ENCODE peak calls at places on chromosomes 5 and 9, in ten cellular contexts. C is lung, T is fibroblast of lung, I is body of pancreas, O is neural progenitor cell, A is pancreas, M is psoas muscle, Q is spleen, R is sigmoid colon, U is SJSA1. B is an unnamed sample.
A peak's percentile ranks its signal among the peaks of the same experiment; 100 is the strongest.

GRCh38 chr5:32445831-32446614 is 1.5 kb upstream of the ZFR start:
- DNase-seq in O (no peak), R (no peak), I (peak; percentile 7), C (no peak), T (no peak), M (no peak), Q (no peak), U (no peak), A (no peak), B (no peak)

GRCh38 chr9:85541876-85542275 is 199.9 kb downstream of the AGTPBP1 start:
- DNase-seq in C (no peak), Q (no peak), T (peak; percentile 86), M (no peak), O (no peak), I (no peak), R (no peak), A (no peak), U (no peak), B (peak; percentile 13)

GRCh38 chr5:138369249-138369648 is 16.8 kb downstream of the KDM3B start:
- DNase-seq in Q (no peak), C (no peak), O (no peak), U (no peak), R (no peak), I (no peak), T (no peak), M (no peak), A (no peak), B (no peak)

GRCh38 chr5:130541617-130542221 is 623.3 kb downstream of the HINT1 start:
- DNase-seq in Q (no peak), M (no peak), O (no peak), I (no peak), U (no peak), T (peak; percentile 91), C (no peak), A (no peak), R (no peak), B (no peak)

GRCh38 chr5:59660737-59661136 is 232.8 kb downstream of the PDE4D start:
- DNase-seq in R (no peak), C (no peak), U (no peak), I (no peak), T (no peak), O (no peak), M (no peak), Q (no peak), A (no peak), B (no peak)

GRCh38 chr9:130010151-130010988 is 32.6 kb downstream of the FNBP1 start:
- DNase-seq in U (no peak), I (no peak), Q (no peak), O (no peak), M (no peak), A (no peak), R (no peak), T (no peak), C (no peak), B (no peak)

GRCh38 chr5:149611327-149611726 is 30.0 kb downstream of the ARHGEF37 start:
- DNase-seq in Q (no peak), M (peak; percentile 40), T (peak; percentile 80), C (no peak), R (peak; percentile 76), A (no peak), O (no peak), U (no peak), I (peak; percentile 35), B (no peak)

GRCh38 chr5:59496524-59497134 is 396.9 kb downstream of the PDE4D start:
- DNase-seq in U (no peak), Q (peak; percentile 54), I (no peak), T (no peak), M (no peak), O (peak; percentile 9), A (peak; percentile 21), R (no peak), C (no peak), B (peak; percentile 36)

GRCh38 chr9:116756995-116757394 is 69.9 kb downstream of the TRIM32 start:
- DNase-seq in C (no peak), I (no peak), U (no peak), T (no peak), A (no peak), Q (no peak), O (no peak), M (no peak), R (no peak), B (no peak)

GRCh38 chr9:107213561-107214028 is 69.5 kb upstream of the RAD23B start:
- DNase-seq in A (no peak), O (no peak), U (peak; percentile 57), M (no peak), Q (no peak), R (no peak), I (peak; percentile 9), T (peak; percentile 97), C (peak; percentile 44), B (no peak)

GRCh38 chr9:130255638-130255930 is 10.0 kb upstream of the HMCN2 start:
- DNase-seq in R (no peak), T (no peak), I (no peak), A (no peak), C (no peak), O (no peak), U (no peak), M (no peak), Q (no peak), B (no peak)

GRCh38 chr9:38179965-38180364 is 110.9 kb upstream of the SHB start:
- DNase-seq in C (no peak), R (no peak), O (no peak), T (no peak), A (no peak), U (no peak), I (no peak), Q (no peak), M (no peak), B (no peak)

GRCh38 chr9:18142964-18143363 is 331.0 kb upstream of the ADAMTSL1 start:
- DNase-seq in T (no peak), U (no peak), R (no peak), I (no peak), M (no peak), A (no peak), C (no peak), Q (no peak), O (peak; percentile 31), B (peak; percentile 11)

GRCh38 chr5:167987490-167988270 is 303.8 kb upstream of the WWC1 start:
- DNase-seq in R (no peak), T (no peak), M (no peak), U (no peak), A (no peak), I (no peak), O (no peak), Q (no peak), C (no peak), B (no peak)

DNA sequence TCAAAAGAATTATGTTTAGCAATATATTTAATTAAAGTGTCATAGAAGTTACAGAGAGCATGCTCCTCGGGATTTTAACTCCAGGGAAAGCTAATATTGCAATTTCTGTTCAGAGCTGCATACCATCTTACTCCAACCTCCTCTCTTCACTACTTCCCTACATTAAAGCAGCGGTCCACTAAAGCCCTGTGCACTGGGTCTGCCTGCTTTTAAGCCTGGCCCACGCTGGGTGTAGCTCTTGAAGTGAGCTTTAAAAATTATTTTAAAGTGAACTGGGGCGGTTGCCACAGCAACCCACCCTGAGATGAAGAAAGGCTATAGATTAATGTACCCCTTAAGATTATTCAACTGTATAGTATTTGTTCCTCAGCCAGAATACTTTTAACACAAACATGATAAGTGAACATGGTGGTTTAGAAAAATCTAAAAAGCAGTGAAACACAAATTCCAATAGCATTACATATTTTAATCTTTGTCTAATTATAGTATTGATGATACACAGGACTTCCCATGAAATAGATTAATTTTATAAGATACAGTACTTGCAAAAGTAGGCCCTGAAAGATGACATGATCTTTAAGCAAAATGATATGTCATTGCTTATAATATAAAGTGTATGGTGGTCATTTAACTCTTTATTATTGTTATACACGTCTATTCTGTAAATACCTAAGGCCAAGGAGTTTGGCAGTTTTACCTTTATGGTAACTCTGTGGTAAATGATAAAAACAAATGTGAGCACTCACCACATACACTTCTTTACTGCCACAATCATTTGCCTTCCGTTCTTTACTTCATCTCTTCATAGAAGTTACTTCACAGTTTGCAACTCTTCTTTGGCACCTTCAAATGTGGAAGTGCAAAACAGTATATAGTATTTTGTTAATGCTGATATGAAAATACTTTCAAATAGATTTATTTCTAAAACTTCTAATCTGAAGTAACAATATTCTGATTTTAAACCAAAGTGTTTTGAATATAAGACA is 4.1 kb upstream of the MEF2C start:
- DNase-seq in A (no peak), R (no peak), T (peak; percentile 15), C (no peak), Q (no peak), U (no peak), M (no peak), I (no peak), O (no peak), B (no peak)
- H3K4me1 ChIP-seq in A (no peaks in the 10 kb centered on the region), R (peaks cover 53% of the 10 kb centered on the region), T (no peaks in the 10 kb centered on the region), C (no peaks in the 10 kb centered on the region), Q (peaks cover 54% of the 10 kb centered on the region), U (peaks cover 16% of the 10 kb centered on the region), M (peaks cover 55% of the 10 kb centered on the region), I (peaks cover 12% of the 10 kb centered on the region), O (peaks cover 15% of the 10 kb centered on the region), B (peaks cover under 1% of the 10 kb centered on the region)

DNA sequence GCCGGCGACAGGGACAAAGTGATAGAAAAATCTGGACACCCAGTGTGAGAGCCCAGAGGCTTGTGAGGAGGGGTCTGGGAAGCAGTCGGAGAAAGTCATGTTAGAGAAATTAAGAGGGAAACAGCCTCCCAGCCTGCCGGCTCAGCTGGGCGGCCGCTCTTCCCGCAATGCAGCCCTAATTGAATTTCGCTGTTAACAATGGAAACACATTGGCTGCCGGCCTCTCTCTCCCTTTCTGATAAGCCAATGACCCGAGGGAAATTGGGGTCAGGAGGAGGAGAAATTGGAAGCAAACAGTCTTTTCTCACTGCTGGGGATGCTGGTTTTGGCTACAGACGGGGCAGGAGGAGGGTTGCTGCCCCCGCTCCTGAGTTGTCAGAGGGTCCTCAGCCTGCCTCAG is 32.2 kb downstream of the HK3 start:
- DNase-seq in R (no peak), T (no peak), C (no peak), M (no peak), U (no peak), Q (no peak), I (no peak), A (no peak), O (peak; percentile 95), B (no peak)
- H3K27me3 ChIP-seq in R (peaks cover 4% of the 10 kb centered on the region), T (peaks cover 17% of the 10 kb centered on the region), C (peaks cover 13% of the 10 kb centered on the region), M (peaks cover 16% of the 10 kb centered on the region), U (peaks cover 69% of the 10 kb centered on the region), Q (peaks cover 23% of the 10 kb centered on the region), I (no peaks in the 10 kb centered on the region), A (no peaks in the 10 kb centered on the region), O (no peaks in the 10 kb centered on the region), B (no peaks in the 10 kb centered on the region)

GRCh38 chr5:171387255-171387969 is at the start of gene NPM1:
- DNase-seq in A (peak; percentile 100), I (peak; percentile 98), Q (peak; percentile 99), C (peak; percentile 98), U (peak; percentile 100), O (peak; percentile 98), R (peak; percentile 99), M (peak; percentile 95), T (peak; percentile 98), B (peak; percentile 98)
- H3K4me1 ChIP-seq in A (peaks cover 3% of the 10 kb centered on the region), I (peaks cover 29% of the 10 kb centered on the region), Q (peaks cover 44% of the 10 kb centered on the region), C (peaks cover 9% of the 10 kb centered on the region), U (peaks cover 22% of the 10 kb centered on the region), O (peaks cover 22% of the 10 kb centered on the region), R (peaks cover 34% of the 10 kb centered on the region), M (peaks cover 27% of the 10 kb centered on the region), T (no peaks in the 10 kb centered on the region), B (peaks cover 24% of the 10 kb centered on the region)

DNA sequence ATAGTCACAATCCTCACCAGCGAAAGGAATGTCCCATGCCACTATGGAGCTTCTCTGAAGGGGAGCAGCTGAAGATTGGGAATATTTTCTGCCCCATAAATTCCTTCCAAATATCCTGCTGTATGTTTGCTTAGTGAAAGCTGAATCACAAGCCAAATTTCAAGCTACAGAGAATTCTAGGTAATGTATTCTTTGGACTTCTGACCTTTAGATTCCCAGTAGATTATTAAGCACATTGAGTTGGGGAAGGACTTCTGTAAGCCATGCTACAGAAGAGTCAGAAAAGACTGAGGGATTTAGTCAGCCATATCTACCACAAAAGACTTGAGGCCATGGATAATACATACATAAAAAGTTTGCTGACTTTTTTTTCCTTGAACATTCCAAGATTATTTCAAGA is 1342.0 kb upstream of the NUDT12 start:
- DNase-seq in R (no peak), Q (no peak), U (no peak), I (no peak), T (no peak), M (no peak), A (no peak), C (no peak), O (no peak), B (peak; percentile 11)
- H3K27me3 ChIP-seq in R (no peaks in the 10 kb centered on the region), Q (no peaks in the 10 kb centered on the region), U (no peaks in the 10 kb centered on the region), I (no peaks in the 10 kb centered on the region), T (no peaks in the 10 kb centered on the region), M (no peaks in the 10 kb centered on the region), A (no peaks in the 10 kb centered on the region), C (no peaks in the 10 kb centered on the region), O (no peaks in the 10 kb centered on the region), B (no peaks in the 10 kb centered on the region)